ENCODE peak calls at places on chromosomes 7 and 10, in eight cellular contexts. S, E, V, J, A, L, W and F are unnamed samples.
A peak's percentile ranks its signal among the peaks of the same experiment; 100 is the strongest.

GRCh38 chr10:85790155-85790789 is 576.3 kb downstream of the GRID1 start:
- DNase-seq in L (no peak), J (no peak), W (no peak), A (no peak), S (no peak), E (no peak), V (no peak), F (no peak)

GRCh38 chr10:103192451-103193106 is 493 bp downstream of the NT5C2 start:
- DNase-seq in L (peak; percentile 47), S (peak; percentile 48), V (peak; percentile 34), E (peak; percentile 92), A (no peak), W (peak; percentile 87), J (peak; percentile 42), F (peak; percentile 63)

GRCh38 chr7:2997014-2997413 is 46.7 kb downstream of the CARD11 start:
- DNase-seq in V (no peak), A (no peak), S (no peak), W (no peak), L (no peak), E (no peak), J (no peak), F (no peak)

GRCh38 chr10:72800000-72800740 is 93.4 kb upstream of the OIT3 start:
- DNase-seq in S (peak; percentile 93), E (peak; percentile 27), J (no peak), A (no peak), V (peak; percentile 3), L (no peak), W (no peak), F (no peak)

GRCh38 chr7:70620333-70621055 is 511.4 kb upstream of the GALNT17 start:
- DNase-seq in L (no peak), S (no peak), A (no peak), W (no peak), J (no peak), V (no peak), E (no peak), F (no peak)

GRCh38 chr7:115047968-115048720 is 126.2 kb downstream of the MDFIC start:
- DNase-seq in A (peak; percentile 15), L (no peak), E (peak; percentile 31), J (no peak), W (no peak), S (no peak), V (no peak), F (no peak)

GRCh38 chr10:7666253-7667023 is at the start of gene ITIH5:
- DNase-seq in A (no peak), V (no peak), W (no peak), S (no peak), J (no peak), L (no peak), E (peak; percentile 28), F (peak; percentile 9)

GRCh38 chr7:22718200-22718711 is 8.7 kb upstream of the IL6 start:
- DNase-seq in L (no peak), E (peak; percentile 93), W (no peak), J (no peak), S (no peak), V (no peak), A (peak; percentile 81), F (no peak)

GRCh38 chr7:140390466-140391190 is 7.7 kb downstream of the SLC37A3 start:
- DNase-seq in L (no peak), A (no peak), J (no peak), S (no peak), E (peak; percentile 34), V (no peak), W (no peak), F (no peak)

GRCh38 chr10:67818323-67818722 is 19.7 kb downstream of the DNAJC12 start:
- DNase-seq in W (no peak), J (no peak), A (no peak), L (peak; percentile 27), E (peak; percentile 53), S (peak; percentile 78), V (peak; percentile 59), F (no peak)

GRCh38 chr10:77801474-77802238 is 124.9 kb downstream of the DLG5 start:
- DNase-seq in L (no peak), S (no peak), E (peak; percentile 77), W (no peak), V (no peak), A (no peak), J (peak; percentile 43), F (no peak)

GRCh38 chr7:71784180-71784579 is 628.0 kb downstream of the CALN1 start:
- DNase-seq in W (no peak), V (no peak), A (no peak), S (no peak), J (no peak), L (no peak), E (no peak), F (no peak)

GRCh38 chr10:19651549-19651948 is 164.7 kb upstream of the PLXDC2 start:
- DNase-seq in L (no peak), V (no peak), E (peak; percentile 98), A (peak; percentile 88), W (no peak), J (no peak), S (no peak), F (no peak)

GRCh38 chr7:131080754-131081153 is 246.9 kb upstream of the MKLN1 start:
- DNase-seq in J (no peak), L (no peak), A (no peak), E (no peak), W (no peak), S (no peak), V (no peak), F (no peak)

GRCh38 chr7:24843821-24844449 is 86.7 kb upstream of the GSDME start:
- DNase-seq in E (no peak), V (no peak), W (no peak), J (no peak), S (no peak), A (no peak), L (no peak), F (no peak)

GRCh38 chr7:29488977-29489376 is 74.7 kb upstream of the PRR15 start:
- DNase-seq in V (no peak), W (no peak), A (peak; percentile 76), E (peak; percentile 89), S (no peak), L (no peak), J (no peak), F (no peak)

GRCh38 chr10:1454964-1455363 is 282.4 kb downstream of the ADARB2 start:
- DNase-seq in E (no peak), S (peak; percentile 84), V (peak; percentile 69), J (no peak), L (peak; percentile 60), W (no peak), A (no peak), F (no peak)

GRCh38 chr10:63603709-63604445 is 82.7 kb downstream of the REEP3 start:
- DNase-seq in E (no peak), S (no peak), A (peak; percentile 46), J (no peak), W (no peak), L (no peak), V (no peak), F (no peak)

GRCh38 chr7:27248911-27249723 is 6.5 kb downstream of the EVX1 start:
- DNase-seq in E (peak; percentile 87), J (no peak), L (no peak), S (no peak), W (no peak), A (no peak), V (no peak), F (no peak)

GRCh38 chr10:63671317-63671937 is 150.2 kb downstream of the REEP3 start:
- DNase-seq in J (no peak), V (no peak), A (no peak), S (peak; percentile 24), E (peak; percentile 71), W (no peak), L (no peak), F (no peak)

GRCh38 chr10:113854757-113855626 is 531 bp downstream of the NHLRC2 start:
- DNase-seq in E (peak; percentile 79), V (peak; percentile 20), S (no peak), A (no peak), W (peak; percentile 75), J (peak; percentile 6), L (peak; percentile 19), F (peak; percentile 53)

GRCh38 chr10:4234661-4235060 is 449.7 kb upstream of the KLF6 start:
- DNase-seq in W (no peak), V (no peak), A (no peak), L (no peak), S (no peak), J (peak; percentile 66), E (no peak), F (no peak)

GRCh38 chr10:79488870-79489269 is 23.5 kb upstream of the EIF5AL1 start:
- DNase-seq in V (no peak), W (no peak), L (no peak), J (no peak), S (no peak), A (no peak), E (no peak), F (no peak)

GRCh38 chr7:94008537-94008936 is 4.4 kb upstream of the BET1 start:
- DNase-seq in E (peak; percentile 38), A (no peak), L (no peak), V (no peak), W (no peak), J (no peak), S (no peak), F (no peak)

GRCh38 chr10:6657669-6658068 is 77.6 kb upstream of the PRKCQ start:
- DNase-seq in W (no peak), S (no peak), E (no peak), A (no peak), J (no peak), V (no peak), L (no peak), F (no peak)

GRCh38 chr7:141157138-141157765 is 83.4 kb downstream of the TMEM178B start:
- DNase-seq in S (no peak), V (no peak), A (no peak), E (no peak), J (no peak), W (no peak), L (no peak), F (no peak)

GRCh38 chr10:11787374-11787773 is 35.8 kb upstream of the PROSER2 start:
- DNase-seq in J (no peak), A (no peak), E (no peak), V (no peak), S (no peak), L (no peak), W (no peak), F (no peak)

GRCh38 chr7:151491859-151492258 is 27.8 kb downstream of the RHEB start:
- DNase-seq in S (no peak), A (peak; percentile 73), E (peak; percentile 85), W (no peak), V (no peak), J (no peak), L (no peak), F (no peak)

GRCh38 chr10:112663181-112663879 is 216.3 kb downstream of the VTI1A start:
- DNase-seq in J (no peak), W (no peak), E (peak; percentile 90), A (peak; percentile 58), L (no peak), V (no peak), S (no peak), F (no peak)

GRCh38 chr7:96361116-96361857 is 39.4 kb upstream of the SLC25A13 start:
- DNase-seq in W (no peak), J (no peak), A (no peak), V (no peak), S (no peak), L (no peak), E (no peak), F (no peak)

GRCh38 chr10:930415-931325 is 835 bp downstream of the LARP4B start:
- DNase-seq in W (peak; percentile 73), A (no peak), E (peak; percentile 76), J (no peak), V (peak; percentile 7), L (no peak), S (no peak), F (peak; percentile 28)